ENCODE peak calls at places on chromosomes 7 and 10, in four cellular contexts. X is T-helper 2 cell; F is activated CD4-positive, alpha-beta T cell treated with anti-CD3 and anti-CD28 coated beads for 4 hours; Y is LHCN-M2. S is an unnamed sample.

GRCh38 chr7:38506756-38507155 is 124.4 kb downstream of the AMPH start:
- DNase-seq in Y (peak), F (no peak), X (no peak), S (no peak)

GRCh38 chr10:69738858-69739435 is 62.8 kb upstream of the COL13A1 start:
- DNase-seq in Y (no peak), F (no peak), X (no peak), S (no peak)

GRCh38 chr10:116352125-116352524 is 27.9 kb downstream of the CCDC172 start:
- DNase-seq in X (no peak), F (no peak), Y (no peak), S (no peak)

GRCh38 chr7:140053812-140054539 is 8.8 kb downstream of the PARP12 start:
- DNase-seq in F (no peak), X (no peak), Y (no peak), S (no peak)

GRCh38 chr10:126877390-126877789 is 27.8 kb upstream of the DOCK1 start:
- DNase-seq in X (no peak), Y (no peak), F (no peak), S (no peak)

GRCh38 chr7:156059374-156059773 is 247.1 kb upstream of the SHH start:
- DNase-seq in Y (no peak), X (no peak), F (no peak), S (no peak)

GRCh38 chr7:101487753-101488152 is 125.1 kb downstream of the COL26A1 start:
- DNase-seq in Y (no peak), X (no peak), F (no peak), S (no peak)

GRCh38 chr10:52771534-52772455 is 789 bp downstream of the MBL2 start:
- DNase-seq in X (no peak), Y (no peak), F (no peak), S (no peak)

S was measured in stimulated activated naive CD4-positive, alpha-beta T cell treated with Interleukin-2 at 50 U/mL for 16 hours.